ENCODE peak calls at places on chromosome X, in six cellular contexts. B is HCT116, I is H1, A is K562, U is endothelial cell of umbilical vein, O is GM12878. S is an unnamed sample.

GRCh38 chrX:104351173-104351769 is 96.5 kb upstream of the ESX1 start:
- DNase-seq in B (peak; percentile 41), I (no peak), A (no peak), U (peak; percentile 65), O (no peak), S (no peak)

GRCh38 chrX:47210661-47211425 is 7.6 kb upstream of the CDK16 start:
- DNase-seq in B (no peak), I (no peak), A (no peak), U (no peak), O (no peak), S (no peak)

GRCh38 chrX:68936186-68936585 is 107.4 kb downstream of the EFNB1 start:
- DNase-seq in B (no peak), I (no peak), A (no peak), U (no peak), O (no peak), S (no peak)

GRCh38 chrX:136625246-136625645 is 22.7 kb upstream of the CD40LG start:
- DNase-seq in B (no peak), I (no peak), A (no peak), U (no peak), O (no peak), S (no peak)

GRCh38 chrX:153057281-153057680 is 1.0 kb downstream of the PNMA3 start:
- DNase-seq in B (no peak), I (no peak), A (no peak), U (no peak), O (no peak), S (no peak)

GRCh38 chrX:17459596-17459995 is 84.6 kb downstream of the NHS start:
- DNase-seq in B (no peak), I (no peak), A (no peak), U (no peak), O (no peak), S (no peak)

GRCh38 chrX:149851864-149852263 is 29.1 kb upstream of the MAGEA8 start:
- DNase-seq in B (no peak), I (no peak), A (no peak), U (no peak), O (no peak), S (no peak)

GRCh38 chrX:105221374-105221773 is 880 bp upstream of the TEX13A start:
- DNase-seq in B (no peak), I (no peak), A (no peak), U (no peak), O (no peak), S (no peak)

GRCh38 chrX:11579856-11580595 is 85.7 kb downstream of the ARHGAP6 start:
- DNase-seq in B (no peak), I (no peak), A (no peak), U (no peak), O (no peak), S (no peak)

GRCh38 chrX:120794525-120794975 is 81.1 kb downstream of the CT47B1 start:
- DNase-seq in B (no peak), I (no peak), A (no peak), U (peak; percentile 67), O (no peak), S (no peak)

GRCh38 chrX:25531096-25531495 is 515.3 kb upstream of the ARX start:
- DNase-seq in B (no peak), I (no peak), A (no peak), U (no peak), O (no peak), S (no peak)

GRCh38 chrX:106613277-106613676 is 1.5 kb downstream of the RADX start:
- DNase-seq in B (no peak), I (no peak), A (no peak), U (no peak), O (no peak), S (no peak)

GRCh38 chrX:106608016-106608415 is 3.8 kb upstream of the RADX start:
- DNase-seq in B (no peak), I (no peak), A (no peak), U (no peak), O (no peak), S (no peak)

GRCh38 chrX:106611682-106612402 is at the start of gene RADX:
- DNase-seq in B (peak; percentile 64), I (peak; percentile 60), A (peak; percentile 9), U (peak; percentile 43), O (peak; percentile 49), S (peak; percentile 73)

GRCh38 chrX:106612403-106612789 is 618 bp downstream of the RADX start:
- DNase-seq in B (no peak), I (no peak), A (no peak), U (no peak), O (no peak), S (no peak)

GRCh38 chrX:106611323-106611681 is 476 bp upstream of the RADX start:
- DNase-seq in B (no peak), I (no peak), A (no peak), U (no peak), O (no peak), S (no peak)
- H3K9ac ChIP-seq in B (peak overlapping the region; percentile 74), I (no peak overlapping the region), A (no peak overlapping the region), U (no peak overlapping the region), O (no peak overlapping the region), S (no peak overlapping the region)

GRCh38 chrX:129701624-129702069 is 37.1 kb upstream of the XPNPEP2 start:
- DNase-seq in B (no peak), I (no peak), A (no peak), U (no peak), O (no peak), S (no peak)
- TF ChIP-seq POLR2AphosphoS5 in B (no peak), I (no peak), A (no peak), U (no peak), O (no peak), S (no peak)

DNA sequence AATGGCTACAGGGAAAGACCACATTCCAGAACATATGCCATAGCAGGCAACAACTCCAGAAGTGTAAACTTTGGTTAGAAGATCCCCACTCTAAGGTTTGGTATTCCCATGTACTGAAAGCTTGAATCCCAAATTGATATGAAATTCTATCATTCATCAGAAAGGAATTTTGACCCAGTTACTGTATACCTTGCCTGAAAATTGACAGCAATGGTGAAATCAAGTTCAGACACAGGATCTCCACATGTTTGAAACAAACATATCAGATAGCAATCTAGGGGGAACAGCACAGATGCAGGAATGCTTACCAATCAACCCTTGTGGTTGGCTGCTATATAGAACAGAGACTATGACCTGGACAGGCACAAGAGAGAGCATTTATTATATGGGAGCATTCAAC is 6.5 kb downstream of the USP26 start:
- DNase-seq in B (no peak), I (no peak), A (no peak), U (no peak), O (no peak), S (no peak)
- TF ChIP-seq EZH2 in B (no peak), I (no peak), A (no peak), U (no peak), O (no peak), S (no peak)

GRCh38 chrX:119606508-119607389 is 525 bp upstream of the NKRF start:
- DNase-seq in B (peak; percentile 79), I (no peak), A (no peak), U (no peak), O (no peak), S (peak; percentile 67)
- H3K9ac ChIP-seq in B (peak overlapping the region; percentile 91), I (no peak overlapping the region), A (peak overlapping the region; percentile 92), U (peak overlapping the region; percentile 72), O (peak overlapping the region; percentile 77), S (peak overlapping the region; percentile 73)

GRCh38 chrX:24485976-24486680 is 21.0 kb downstream of the PDK3 start:
- DNase-seq in B (no peak), I (no peak), A (no peak), U (no peak), O (no peak), S (no peak)
- TF ChIP-seq POLR2AphosphoS5 in B (no peak), I (no peak), A (no peak), U (no peak), O (no peak), S (no peak)

GRCh38 chrX:131067846-131068745 is 9.9 kb downstream of the ARHGAP36 start:
- DNase-seq in B (no peak), I (no peak), A (no peak), U (no peak), O (no peak), S (no peak)
- TF ChIP-seq EZH2 in B (no peak), I (no peak), A (no peak), U (no peak), O (no peak), S (no peak)

DNA sequence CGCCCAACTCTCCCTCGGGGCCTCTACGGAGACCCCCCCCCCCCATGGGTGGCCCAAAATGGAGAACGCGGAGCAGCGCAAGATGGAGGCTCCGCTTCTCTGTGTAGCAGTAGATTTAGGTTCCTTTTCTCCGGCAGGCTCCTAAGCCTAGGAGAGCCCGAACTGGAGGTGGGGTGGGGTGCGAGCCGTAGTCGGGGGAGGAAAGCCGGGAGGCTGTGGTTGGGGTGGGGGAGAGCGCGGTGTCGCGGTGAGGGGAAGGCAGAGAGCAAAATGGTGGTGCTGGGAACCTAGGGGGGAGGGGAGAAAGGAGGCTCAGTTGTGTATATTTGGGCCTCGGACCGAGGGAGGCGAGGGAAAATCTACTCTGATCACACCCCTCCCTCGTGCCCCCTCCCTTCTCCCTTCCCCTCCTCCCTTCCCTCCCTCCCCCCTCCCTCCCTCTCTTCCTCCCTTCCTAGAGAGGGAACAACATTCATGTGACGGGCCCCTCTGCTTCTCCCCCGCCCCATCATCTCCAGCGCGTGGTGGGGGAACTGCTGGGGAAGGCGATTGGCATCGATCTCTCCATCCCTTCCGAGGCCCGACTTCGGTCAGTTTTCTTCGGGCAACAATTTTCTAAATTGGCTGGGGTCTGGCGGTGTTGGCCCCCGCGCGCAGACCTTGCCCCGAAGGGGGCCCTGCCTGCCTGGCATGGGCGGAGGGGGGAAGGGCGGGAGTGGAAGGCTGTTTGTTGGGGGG is at the start of gene STAG2:
- DNase-seq in B (peak; percentile 73), I (no peak), A (peak; percentile 84), U (peak; percentile 74), O (peak; percentile 21), S (peak; percentile 48)
- H3K9ac ChIP-seq in B (peak within 1 kb of the TSS; percentile 95), I (peak within 1 kb of the TSS; percentile 96), A (peak within 1 kb of the TSS; percentile 98), U (peak within 1 kb of the TSS; percentile 100), O (peak within 1 kb of the TSS; percentile 92), S (peak within 1 kb of the TSS; percentile 99)

DNA sequence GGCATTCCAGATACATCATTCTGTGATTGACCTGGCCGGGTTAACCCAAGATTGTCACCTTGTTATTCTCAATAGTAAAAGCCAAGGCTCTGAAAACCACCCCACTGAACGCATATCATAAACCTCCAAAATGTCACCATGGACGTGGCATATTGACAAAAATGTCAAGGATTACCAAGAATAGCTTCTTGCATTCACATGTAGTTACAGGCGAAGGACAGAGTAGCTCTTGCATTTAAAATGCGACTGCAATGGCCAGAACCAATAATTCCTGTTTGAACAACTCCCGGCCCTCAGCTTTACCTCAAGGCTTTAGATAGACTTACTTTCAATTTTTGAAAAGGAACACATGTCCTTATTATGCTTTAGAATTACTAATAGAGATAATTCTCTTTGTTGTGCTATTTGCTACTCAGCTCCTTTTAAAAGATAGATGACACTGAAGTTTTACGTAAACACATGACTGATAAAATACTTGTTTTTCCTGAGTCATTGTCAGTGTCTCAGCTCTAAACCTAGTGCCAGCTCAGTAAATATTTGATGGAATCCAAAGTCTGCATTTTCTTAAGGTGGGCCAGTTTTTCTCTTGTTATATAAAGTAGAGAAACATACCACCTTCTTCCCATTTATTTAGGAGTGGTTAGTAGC is 66.3 kb downstream of the CLDN34 start:
- DNase-seq in B (no peak), I (no peak), A (no peak), U (no peak), O (no peak), S (no peak)
- TF ChIP-seq POLR2AphosphoS5 in B (no peak), I (no peak), A (no peak), U (no peak), O (no peak), S (no peak)